ENCODE peak calls at places on chromosomes 5 and 9, in nine cellular contexts. I, S, U, K, B, X, Y, W and T are unnamed samples.
A peak's percentile ranks its signal among the peaks of the same experiment; 100 is the strongest.

GRCh38 chr5:170067574-170068170 is 38.0 kb upstream of the FOXI1 start:
- DNase-seq in S (no peak), X (no peak), U (no peak), Y (no peak), W (no peak), I (no peak), K (no peak), B (no peak), T (no peak)

GRCh38 chr5:66989286-66989685 is 207.3 kb downstream of the CD180 start:
- DNase-seq in U (no peak), X (no peak), S (no peak), I (no peak), W (no peak), Y (no peak), K (no peak), B (no peak), T (peak; percentile 34)

GRCh38 chr5:135547590-135548254 is 12.0 kb upstream of the NEUROG1 start:
- DNase-seq in I (no peak), S (no peak), K (no peak), U (no peak), Y (no peak), X (no peak), B (no peak), W (no peak), T (no peak)

GRCh38 chr5:124064956-124065355 is 553.0 kb downstream of the CSNK1G3 start:
- DNase-seq in W (no peak), B (peak; percentile 2), Y (no peak), K (no peak), I (no peak), U (no peak), X (no peak), S (no peak), T (no peak)

GRCh38 chr5:6832994-6833393 is 119.8 kb downstream of the TENT4A start:
- DNase-seq in Y (no peak), S (peak; percentile 31), K (no peak), U (no peak), I (no peak), B (no peak), W (no peak), X (no peak), T (peak; percentile 25)

GRCh38 chr5:14810941-14811573 is 60.5 kb downstream of the ANKH start:
- DNase-seq in U (no peak), Y (no peak), X (no peak), B (no peak), K (no peak), I (no peak), W (no peak), S (no peak), T (no peak)

GRCh38 chr5:55343609-55344008 is 35.8 kb downstream of the MTREX start:
- DNase-seq in K (no peak), I (no peak), W (no peak), U (no peak), X (no peak), Y (no peak), S (no peak), B (no peak), T (no peak)

GRCh38 chr9:126523621-126524111 is 90.1 kb upstream of the LMX1B start:
- DNase-seq in I (no peak), S (no peak), B (no peak), W (peak; percentile 34), Y (no peak), U (peak; percentile 79), X (peak; percentile 26), K (no peak), T (no peak)

GRCh38 chr5:159199780-159200179 is 9.6 kb downstream of the RNF145 start:
- DNase-seq in S (no peak), K (no peak), U (no peak), B (no peak), Y (no peak), X (no peak), I (no peak), W (no peak), T (no peak)

GRCh38 chr5:159195775-159196174 is 13.6 kb downstream of the RNF145 start:
- DNase-seq in Y (no peak), S (no peak), B (no peak), W (no peak), K (no peak), I (no peak), X (no peak), U (no peak), T (no peak)

GRCh38 chr5:159198063-159199036 is 11.0 kb downstream of the RNF145 start:
- DNase-seq in Y (no peak), S (no peak), B (no peak), W (no peak), I (no peak), X (no peak), K (no peak), U (no peak), T (no peak)

GRCh38 chr5:159202151-159202550 is 7.2 kb downstream of the RNF145 start:
- DNase-seq in I (no peak), K (no peak), Y (no peak), W (no peak), X (no peak), U (no peak), B (no peak), S (no peak), T (no peak)

GRCh38 chr5:159199225-159199624 is 10.1 kb downstream of the RNF145 start:
- DNase-seq in K (no peak), S (no peak), U (no peak), X (no peak), Y (no peak), B (no peak), W (no peak), I (no peak), T (no peak)
- H3K36me3 ChIP-seq in K (peaks cover 45% of the 10 kb centered on the region), S (no peaks in the 10 kb centered on the region), U (peaks cover 58% of the 10 kb centered on the region), X (no peaks in the 10 kb centered on the region), Y (peaks cover 10% of the 10 kb centered on the region), B (peaks cover 11% of the 10 kb centered on the region), W (no peaks in the 10 kb centered on the region), I (no peaks in the 10 kb centered on the region), T (no peaks in the 10 kb centered on the region)

GRCh38 chr5:455806-456205 is 12.8 kb downstream of the EXOC3 start:
- DNase-seq in Y (no peak), X (no peak), I (no peak), K (no peak), U (no peak), S (no peak), W (peak; percentile 5), B (no peak), T (no peak)

GRCh38 chr5:457195-457961 is 14.4 kb downstream of the EXOC3 start:
- DNase-seq in K (no peak), B (no peak), W (peak; percentile 63), Y (no peak), U (peak; percentile 68), X (no peak), I (no peak), S (no peak), T (no peak)

GRCh38 chr5:454936-455335 is 12.0 kb downstream of the EXOC3 start:
- DNase-seq in B (no peak), K (peak; percentile 52), I (no peak), X (no peak), U (peak; percentile 65), W (peak; percentile 42), Y (no peak), S (no peak), T (no peak)

GRCh38 chr5:458547-459353 is 15.8 kb downstream of the EXOC3 start:
- DNase-seq in W (peak; percentile 70), B (peak; percentile 90), U (peak; percentile 38), I (no peak), K (no peak), X (peak; percentile 58), Y (no peak), S (no peak), T (peak; percentile 43)

GRCh38 chr5:456351-457194 is 13.6 kb downstream of the EXOC3 start:
- DNase-seq in S (no peak), B (no peak), X (no peak), U (peak; percentile 64), Y (no peak), I (no peak), W (peak; percentile 66), K (no peak), T (peak; percentile 39)
- H3K36me3 ChIP-seq in S (peaks cover 90% of the 10 kb centered on the region), B (peaks cover 63% of the 10 kb centered on the region), X (no peaks in the 10 kb centered on the region), U (peaks cover 100% of the 10 kb centered on the region), Y (peaks cover 36% of the 10 kb centered on the region), I (no peaks in the 10 kb centered on the region), W (peaks cover 15% of the 10 kb centered on the region), K (peaks cover 47% of the 10 kb centered on the region), T (peaks cover 37% of the 10 kb centered on the region)

GRCh38 chr5:32465076-32465475 is 20.5 kb upstream of the ZFR start:
- DNase-seq in X (no peak), K (no peak), U (no peak), I (no peak), B (peak; percentile 9), S (no peak), Y (no peak), W (no peak), T (no peak)

GRCh38 chr5:32462618-32463017 is 18.1 kb upstream of the ZFR start:
- DNase-seq in U (no peak), K (peak; percentile 14), I (no peak), B (peak; percentile 54), W (no peak), S (no peak), X (no peak), Y (no peak), T (no peak)

GRCh38 chr5:32460702-32461101 is 16.2 kb upstream of the ZFR start:
- DNase-seq in U (no peak), S (no peak), I (no peak), B (no peak), K (no peak), W (no peak), X (no peak), Y (no peak), T (no peak)

GRCh38 chr5:32458799-32459400 is 14.4 kb upstream of the ZFR start:
- DNase-seq in S (no peak), U (no peak), X (no peak), W (no peak), B (no peak), K (no peak), Y (no peak), I (no peak), T (no peak)

GRCh38 chr5:32461441-32462120 is 17.0 kb upstream of the ZFR start:
- DNase-seq in S (no peak), U (no peak), Y (no peak), K (no peak), I (no peak), B (no peak), W (no peak), X (no peak), T (peak; percentile 23)
- H3K36me3 ChIP-seq in S (no peaks in the 10 kb centered on the region), U (no peaks in the 10 kb centered on the region), Y (no peaks in the 10 kb centered on the region), K (no peaks in the 10 kb centered on the region), I (no peaks in the 10 kb centered on the region), B (no peaks in the 10 kb centered on the region), W (no peaks in the 10 kb centered on the region), X (no peaks in the 10 kb centered on the region), T (no peaks in the 10 kb centered on the region)

GRCh38 chr9:29325855-29326254 is 1752.6 kb upstream of the C9orf72 start:
- DNase-seq in Y (no peak), S (no peak), U (no peak), W (no peak), I (no peak), X (no peak), B (no peak), K (no peak), T (no peak)
- H3K36me3 ChIP-seq in Y (no peaks in the 10 kb centered on the region), S (no peaks in the 10 kb centered on the region), U (no peaks in the 10 kb centered on the region), W (no peaks in the 10 kb centered on the region), I (no peaks in the 10 kb centered on the region), X (no peaks in the 10 kb centered on the region), B (no peaks in the 10 kb centered on the region), K (no peaks in the 10 kb centered on the region), T (no peaks in the 10 kb centered on the region)

GRCh38 chr5:132489051-132489770 is 1.4 kb downstream of the IRF1 start:
- DNase-seq in U (peak; percentile 78), S (no peak), I (no peak), Y (no peak), X (peak; percentile 5), B (no peak), K (no peak), W (no peak), T (no peak)
- H3K36me3 ChIP-seq in U (peaks cover 54% of the 10 kb centered on the region), S (peaks cover 23% of the 10 kb centered on the region), I (peaks cover 5% of the 10 kb centered on the region), Y (peaks cover 30% of the 10 kb centered on the region), X (no peaks in the 10 kb centered on the region), B (peaks cover 37% of the 10 kb centered on the region), K (peaks cover 4% of the 10 kb centered on the region), W (peaks cover 10% of the 10 kb centered on the region), T (peaks cover 33% of the 10 kb centered on the region)

GRCh38 chr9:36221667-36222066 is 30.9 kb downstream of the CLTA start:
- DNase-seq in B (no peak), S (no peak), U (no peak), X (no peak), Y (no peak), W (no peak), I (no peak), K (no peak), T (no peak)
- H3K36me3 ChIP-seq in B (peaks cover 12% of the 10 kb centered on the region), S (peaks cover 86% of the 10 kb centered on the region), U (peaks cover 100% of the 10 kb centered on the region), X (no peaks in the 10 kb centered on the region), Y (peaks cover 16% of the 10 kb centered on the region), W (peaks cover 12% of the 10 kb centered on the region), I (peaks cover 6% of the 10 kb centered on the region), K (peaks cover 78% of the 10 kb centered on the region), T (peaks cover 47% of the 10 kb centered on the region)